ENCODE peak calls at places on chromosomes 3 and 15, in ten cellular contexts. R, F, K, A, I, V, O, X, Q and E are unnamed samples.

GRCh38 chr3:64079369-64080160 is 56.3 kb upstream of the PSMD6 start:
- DNase-seq in A (no peak), I (no peak), F (no peak), O (no peak), R (peak), K (peak), X (no peak), V (no peak), Q (no peak), E (peak)

GRCh38 chr15:77775373-77775772 is 142.7 kb upstream of the LINGO1 start:
- DNase-seq in A (no peak), R (no peak), F (no peak), K (no peak), Q (no peak), I (no peak), V (no peak), X (no peak), O (no peak), E (no peak)

GRCh38 chr15:65400760-65401606 is 21.8 kb downstream of the IGDCC4 start:
- DNase-seq in O (peak), R (peak), A (peak), Q (peak), V (no peak), K (peak), I (peak), F (peak), X (peak), E (peak)

GRCh38 chr3:108334698-108335097 is 38.4 kb downstream of the HHLA2 start:
- DNase-seq in Q (no peak), V (no peak), X (no peak), I (no peak), O (no peak), K (no peak), A (no peak), F (no peak), R (peak), E (peak)

GRCh38 chr3:77079988-77080585 is 40.2 kb downstream of the ROBO2 start:
- DNase-seq in V (no peak), R (no peak), A (no peak), Q (peak), K (no peak), X (no peak), F (no peak), I (no peak), O (no peak), E (no peak)

GRCh38 chr3:172074578-172074977 is 35.2 kb downstream of the FNDC3B start:
- DNase-seq in F (no peak), V (no peak), K (no peak), A (peak), R (no peak), Q (no peak), X (no peak), I (no peak), O (peak), E (no peak)

GRCh38 chr3:148408667-148409066 is 289.0 kb upstream of the AGTR1 start:
- DNase-seq in K (no peak), F (no peak), R (no peak), V (no peak), A (no peak), O (no peak), I (no peak), X (no peak), Q (peak), E (no peak)

GRCh38 chr3:170848294-170848917 is 21.6 kb downstream of the RPL22L1 start:
- DNase-seq in R (peak), I (no peak), K (peak), F (no peak), A (no peak), O (no peak), X (no peak), Q (no peak), V (no peak), E (peak)

GRCh38 chr3:53804697-53805462 is 41.3 kb downstream of the CHDH start:
- DNase-seq in Q (no peak), X (no peak), K (peak), O (no peak), V (peak), A (no peak), F (no peak), I (no peak), R (peak), E (peak)

GRCh38 chr3:48400824-48401433 is 28.9 kb downstream of the FBXW12 start:
- DNase-seq in O (peak), V (no peak), R (peak), X (peak), K (peak), A (peak), Q (peak), F (no peak), I (peak), E (peak)

GRCh38 chr3:112651516-112651915 is 10.6 kb upstream of the CCDC80 start:
- DNase-seq in A (no peak), V (no peak), Q (no peak), F (no peak), O (no peak), X (no peak), K (peak), R (peak), I (no peak), E (peak)

GRCh38 chr3:18389108-18389733 is 35.9 kb downstream of the SATB1 start:
- DNase-seq in X (peak), I (peak), K (peak), Q (peak), A (peak), V (no peak), F (no peak), O (no peak), R (peak), E (peak)

GRCh38 chr15:71109130-71109529 is 6.1 kb upstream of the THSD4 start:
- DNase-seq in Q (no peak), R (peak), I (no peak), K (peak), O (no peak), V (no peak), X (no peak), F (no peak), A (no peak), E (peak)

GRCh38 chr15:72227720-72228119 is 3.3 kb downstream of the PKM start:
- DNase-seq in Q (no peak), K (peak), I (no peak), X (no peak), O (no peak), F (no peak), A (peak), V (no peak), R (no peak), E (no peak)

GRCh38 chr15:59703979-59704796 is 15.1 kb upstream of the BNIP2 start:
- DNase-seq in Q (no peak), A (no peak), X (no peak), R (no peak), I (no peak), F (no peak), V (no peak), K (no peak), O (no peak), E (no peak)

GRCh38 chr3:184740509-184741258 is 28.8 kb upstream of the MAGEF1 start:
- DNase-seq in R (peak), Q (no peak), O (no peak), X (no peak), K (peak), I (no peak), A (no peak), V (no peak), F (no peak), E (peak)

GRCh38 chr3:163327086-163327485 is 1751.2 kb downstream of the SI start:
- DNase-seq in A (no peak), V (no peak), R (no peak), F (no peak), K (no peak), Q (no peak), X (no peak), I (no peak), O (no peak), E (no peak)

GRCh38 chr3:177932750-177933660 is 603.2 kb upstream of the KCNMB2 start:
- DNase-seq in Q (no peak), F (no peak), I (no peak), V (no peak), A (peak), X (no peak), R (peak), O (no peak), K (peak), E (no peak)

GRCh38 chr15:67884514-67885225 is 44.8 kb upstream of the RNU6-1 start:
- DNase-seq in X (peak), V (peak), O (peak), R (peak), Q (peak), I (peak), A (peak), F (peak), K (peak), E (peak)

GRCh38 chr3:182609575-182610156 is 183.6 kb upstream of the ATP11B start:
- DNase-seq in A (no peak), X (peak), Q (no peak), V (no peak), O (no peak), R (no peak), K (no peak), I (no peak), F (no peak), E (peak)

GRCh38 chr3:154851644-154852043 is 228.5 kb upstream of the MME start:
- DNase-seq in X (no peak), I (no peak), V (no peak), F (no peak), K (no peak), O (no peak), Q (no peak), R (no peak), A (no peak), E (no peak)

GRCh38 chr15:69011641-69012040 is 2.9 kb upstream of the NOX5 start:
- DNase-seq in K (no peak), Q (no peak), I (no peak), R (no peak), A (no peak), X (no peak), V (no peak), O (no peak), F (no peak), E (no peak)

GRCh38 chr3:61686228-61686648 is 124.9 kb downstream of the PTPRG start:
- DNase-seq in I (no peak), K (no peak), X (no peak), Q (no peak), F (no peak), V (no peak), O (no peak), A (no peak), R (no peak), E (peak)

GRCh38 chr15:66927326-66928077 is 137.9 kb upstream of the SMAD3 start:
- DNase-seq in K (peak), X (no peak), F (no peak), I (no peak), Q (no peak), V (no peak), O (no peak), A (no peak), R (peak), E (peak)

GRCh38 chr3:124787490-124788195 is 57.4 kb downstream of the UMPS start:
- DNase-seq in O (no peak), Q (no peak), X (no peak), V (no peak), R (peak), A (no peak), F (no peak), I (no peak), K (peak), E (no peak)

GRCh38 chr15:66834863-66835557 is 133.0 kb downstream of the SMAD6 start:
- DNase-seq in I (no peak), K (no peak), F (no peak), V (no peak), A (no peak), X (no peak), O (no peak), R (no peak), Q (peak), E (no peak)

GRCh38 chr3:38548154-38548931 is 52.2 kb downstream of the EXOG start:
- DNase-seq in F (peak), X (no peak), Q (peak), I (no peak), O (peak), A (no peak), R (no peak), V (no peak), K (no peak), E (no peak)

GRCh38 chr3:67362686-67363085 is 291.7 kb downstream of the SUCLG2 start:
- DNase-seq in O (no peak), Q (no peak), K (no peak), I (peak), R (peak), F (no peak), A (no peak), V (no peak), X (no peak), E (peak)

GRCh38 chr3:110456001-110456400 is 615.6 kb upstream of the NECTIN3 start:
- DNase-seq in Q (no peak), K (no peak), V (no peak), R (peak), X (no peak), O (no peak), A (no peak), F (no peak), I (no peak), E (no peak)

GRCh38 chr3:126287536-126288181 is 69.5 kb downstream of the KLF15 start:
- DNase-seq in V (no peak), R (peak), F (peak), O (peak), I (peak), K (peak), A (no peak), X (peak), Q (peak), E (peak)

GRCh38 chr3:128353991-128354687 is 112.6 kb downstream of the DNAJB8 start:
- DNase-seq in R (peak), Q (no peak), F (no peak), I (peak), X (no peak), K (no peak), A (no peak), O (no peak), V (no peak), E (no peak)

GRCh38 chr3:181844227-181844626 is 132.5 kb downstream of the SOX2 start:
- DNase-seq in O (no peak), X (no peak), V (no peak), K (no peak), F (no peak), R (no peak), I (no peak), Q (no peak), A (no peak), E (no peak)

GRCh38 chr3:138439646-138440045 is 5.2 kb downstream of the ESYT3 start:
- DNase-seq in X (no peak), K (no peak), R (no peak), I (no peak), O (no peak), V (no peak), A (no peak), Q (no peak), F (no peak), E (no peak)

DNA sequence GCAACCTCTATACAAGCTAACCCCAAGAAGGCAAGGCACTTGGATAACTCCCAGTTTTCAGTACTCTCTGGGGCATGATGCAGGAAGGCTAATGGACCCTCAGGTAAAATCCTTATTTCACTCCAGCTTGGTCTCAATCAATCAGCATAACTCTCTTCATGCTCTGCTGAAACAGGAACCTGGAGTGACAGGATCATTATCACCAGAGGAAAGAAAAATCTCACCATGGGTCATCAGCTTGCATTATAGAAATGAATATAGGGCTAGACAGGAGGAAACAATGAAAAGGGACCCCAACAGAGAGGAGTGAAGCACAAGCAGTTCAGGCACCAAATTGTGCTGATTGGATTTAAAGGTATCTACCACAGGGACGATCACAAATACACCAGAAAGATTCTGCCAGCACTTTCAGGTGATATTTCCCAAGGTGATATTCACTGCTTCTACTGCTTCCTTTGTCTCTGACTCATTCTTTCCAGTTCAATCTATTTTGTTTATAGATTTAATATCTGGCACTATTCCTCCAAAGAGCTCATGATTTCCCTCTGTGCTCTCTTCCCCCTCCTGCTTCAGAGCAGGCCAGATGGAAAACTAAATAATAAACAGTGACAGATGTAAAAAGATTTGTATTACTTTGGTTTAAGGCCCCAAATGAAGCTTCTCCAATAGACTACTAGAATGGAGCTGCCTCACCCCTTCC is 23.0 kb upstream of the THUMPD3 start:
- DNase-seq in O (no peak), R (peak), X (no peak), A (no peak), K (peak), Q (no peak), F (no peak), I (no peak), V (no peak), E (peak)
- H3K4me3 ChIP-seq in O (no peak), R (no peak), X (no peak), A (no peak), K (no peak), Q (no peak), F (no peak), I (no peak), V (no peak), E (no peak)

DNA sequence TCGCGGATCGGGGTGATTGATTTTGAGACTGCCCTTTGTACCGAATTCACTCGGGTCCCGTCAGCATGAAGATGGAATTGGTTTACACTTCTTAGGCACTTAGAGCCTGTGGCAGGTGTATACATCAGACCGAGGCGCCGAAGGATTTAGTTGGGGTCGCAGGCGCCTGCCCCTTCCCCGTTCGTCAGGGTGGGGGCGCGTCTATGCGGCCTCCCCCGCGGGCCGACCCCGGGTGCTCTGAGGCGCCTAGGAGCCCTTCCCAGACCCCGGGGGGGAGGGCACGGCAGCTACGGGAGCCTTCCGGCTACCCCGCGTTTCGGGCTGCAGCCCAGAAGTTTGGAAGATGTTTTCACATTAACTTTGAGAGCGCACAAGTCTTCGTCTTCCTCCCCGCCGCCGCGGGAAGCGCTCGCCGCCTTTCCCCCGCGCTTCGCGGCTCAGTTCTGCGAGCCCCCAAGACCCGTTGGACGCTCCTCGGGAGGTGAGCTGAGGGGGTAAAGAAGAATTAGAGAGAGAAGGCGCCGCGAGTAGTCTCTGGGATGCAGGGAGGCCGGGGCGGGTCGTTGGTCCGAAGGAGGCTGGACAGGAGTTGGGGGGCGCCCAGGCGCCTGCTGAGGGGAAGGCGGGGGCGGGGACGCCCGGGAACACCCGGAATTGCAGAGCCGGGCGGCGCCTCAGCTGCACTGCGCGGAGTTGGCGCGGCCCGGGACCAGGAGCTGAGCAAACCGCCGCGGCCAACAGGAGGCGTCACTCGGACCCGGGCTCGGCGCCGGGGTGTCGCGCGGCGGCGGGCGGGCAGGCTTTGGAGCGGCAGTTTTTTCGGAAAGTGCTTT is 737 bp downstream of the TIPARP start:
- DNase-seq in O (peak), K (peak), X (peak), R (peak), I (no peak), V (peak), A (peak), Q (peak), F (peak), E (peak)
- TF ChIP-seq CTCF in O (peak), K (peak), X (peak), R (no peak), I (peak), V (no peak), A (no peak), Q (peak), F (peak), E (no peak)

GRCh38 chr3:193711964-193712598 is 119.1 kb downstream of the OPA1 start:
- DNase-seq in V (no peak), R (no peak), X (no peak), Q (no peak), O (no peak), I (peak), A (no peak), K (no peak), F (no peak), E (peak)

GRCh38 chr3:193711523-193711963 is 118.5 kb downstream of the OPA1 start:
- DNase-seq in O (no peak), I (peak), A (no peak), K (no peak), Q (no peak), V (no peak), X (no peak), F (no peak), R (no peak), E (no peak)

GRCh38 chr3:193711165-193711485 is 118.1 kb downstream of the OPA1 start:
- DNase-seq in Q (peak), R (no peak), X (no peak), I (no peak), A (no peak), O (no peak), K (no peak), F (no peak), V (no peak), E (no peak)

GRCh38 chr3:193708270-193708669 is 115.3 kb downstream of the OPA1 start:
- DNase-seq in R (no peak), V (no peak), I (no peak), F (no peak), O (no peak), K (no peak), Q (no peak), X (no peak), A (no peak), E (no peak)

DNA sequence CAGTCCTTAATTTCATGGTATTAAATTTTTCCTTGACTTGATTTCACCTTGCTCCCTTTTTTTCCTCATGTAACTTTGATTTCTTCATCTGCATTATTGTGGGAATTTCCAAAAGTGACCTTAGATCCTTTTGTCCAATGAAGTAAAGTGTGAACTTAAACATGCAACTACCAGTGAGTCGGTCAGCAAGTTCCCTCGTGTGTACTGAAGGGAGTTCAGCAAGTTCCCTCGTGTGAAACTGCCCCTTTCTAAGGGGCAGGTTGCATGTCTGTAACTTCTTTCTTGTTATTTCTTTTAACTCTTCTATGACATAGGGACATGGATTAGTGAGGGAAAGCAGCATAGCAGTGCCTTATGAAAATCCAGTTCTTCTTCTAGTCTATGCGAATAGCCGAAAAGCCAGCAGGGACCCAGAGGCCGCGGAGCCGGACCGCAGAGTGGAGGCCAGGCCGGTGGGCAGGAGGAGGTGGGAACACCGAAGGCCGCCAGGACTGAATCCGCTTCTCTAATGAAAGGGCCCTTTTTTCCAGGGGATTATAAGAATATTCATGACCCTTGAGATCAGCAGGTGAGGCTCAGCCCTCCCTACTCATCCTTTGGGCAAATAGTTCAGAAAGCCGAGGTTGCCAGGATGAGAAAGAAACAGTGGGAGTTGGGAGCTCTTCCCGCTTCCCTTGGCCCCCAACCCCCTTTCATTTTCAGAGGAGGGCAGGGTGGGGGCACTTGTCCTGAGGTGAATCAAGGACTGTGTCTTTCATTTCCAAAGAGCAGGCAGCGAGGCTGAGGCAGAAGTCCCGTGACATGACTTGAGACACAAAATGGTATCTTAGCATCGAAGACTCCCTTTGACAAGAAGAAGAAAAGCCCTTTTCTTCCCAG is 117.5 kb downstream of the OPA1 start:
- DNase-seq in K (no peak), A (no peak), V (no peak), O (no peak), Q (peak), I (no peak), X (no peak), F (no peak), R (no peak), E (no peak)
- H3K4me3 ChIP-seq in K (no peak), A (no peak), V (no peak), O (no peak), Q (no peak), I (no peak), X (no peak), F (no peak), R (no peak), E (no peak)

GRCh38 chr3:158908187-158908762 is 106.4 kb downstream of the MFSD1 start:
- DNase-seq in I (no peak), V (no peak), F (no peak), K (no peak), A (no peak), R (no peak), X (no peak), O (no peak), Q (no peak), E (no peak)
- TF ChIP-seq CTCF in I (no peak), V (no peak), F (no peak), K (no peak), A (no peak), R (no peak), X (no peak), O (no peak), Q (no peak), E (no peak)